ENCODE peak calls at places on chromosomes 2 and 18, in ten cellular contexts. D is AG09309, X is foreskin fibroblast, P is A549, L is GM13977, M is cardiac muscle cell, Q is prostate gland, I is HCT116, F is transverse colon, S is Calu3. C is an unnamed sample.

GRCh38 chr2:241629762-241630435 is 7.1 kb downstream of the THAP4 start:
- DNase-seq in D (no peak), X (peak), P (no peak), L (no peak), M (no peak), Q (no peak), I (no peak), F (no peak), S (no peak), C (no peak)

GRCh38 chr2:16412321-16413030 is 253.2 kb downstream of the CYRIA start:
- DNase-seq in D (no peak), X (no peak), P (no peak), L (no peak), M (no peak), Q (no peak), I (no peak), F (no peak), S (no peak), C (no peak)

GRCh38 chr18:75529394-75529793 is 101.9 kb upstream of the SMIM21 start:
- DNase-seq in D (no peak), X (no peak), P (no peak), L (no peak), M (no peak), Q (no peak), I (no peak), F (no peak), S (no peak), C (no peak)

GRCh38 chr2:101734511-101735165 is 37.1 kb downstream of the MAP4K4 start:
- DNase-seq in D (no peak), X (no peak), P (no peak), L (no peak), M (no peak), Q (no peak), I (no peak), F (no peak), S (no peak), C (no peak)

GRCh38 chr2:27921424-27921823 is 30.9 kb downstream of the BABAM2 start:
- DNase-seq in D (no peak), X (no peak), P (no peak), L (no peak), M (no peak), Q (no peak), I (no peak), F (no peak), S (no peak), C (no peak)

GRCh38 chr2:43268066-43268971 is 41.9 kb upstream of the ZFP36L2 start:
- DNase-seq in D (no peak), X (no peak), P (no peak), L (no peak), M (no peak), Q (no peak), I (no peak), F (no peak), S (no peak), C (no peak)

GRCh38 chr2:11574176-11575046 is 40.6 kb downstream of the GREB1 start:
- DNase-seq in D (no peak), X (no peak), P (no peak), L (no peak), M (no peak), Q (no peak), I (no peak), F (no peak), S (no peak), C (no peak)

GRCh38 chr2:118856978-118857676 is 9.7 kb upstream of the EN1 start:
- DNase-seq in D (no peak), X (peak), P (no peak), L (peak), M (no peak), Q (no peak), I (no peak), F (no peak), S (no peak), C (no peak)

GRCh38 chr2:237235383-237236095 is 149.8 kb downstream of the COPS8 start:
- DNase-seq in D (no peak), X (peak), P (no peak), L (no peak), M (no peak), Q (peak), I (no peak), F (peak), S (no peak), C (no peak)

GRCh38 chr2:80822999-80823398 is 518.4 kb upstream of the LRRTM1 start:
- DNase-seq in D (no peak), X (no peak), P (no peak), L (no peak), M (peak), Q (no peak), I (no peak), F (no peak), S (no peak), C (no peak)

GRCh38 chr2:232878855-232879617 is 9.0 kb downstream of the SNORC start:
- DNase-seq in D (no peak), X (no peak), P (no peak), L (no peak), M (no peak), Q (no peak), I (no peak), F (no peak), S (no peak), C (no peak)

GRCh38 chr2:19505199-19506136 is 147.0 kb upstream of the OSR1 start:
- DNase-seq in D (no peak), X (no peak), P (no peak), L (no peak), M (no peak), Q (no peak), I (no peak), F (no peak), S (no peak), C (no peak)

GRCh38 chr2:69685321-69686048 is 41.9 kb upstream of the AAK1 start:
- DNase-seq in D (no peak), X (peak), P (peak), L (no peak), M (no peak), Q (peak), I (no peak), F (no peak), S (peak), C (no peak)

GRCh38 chr2:180196419-180196977 is 189.4 kb upstream of the CWC22 start:
- DNase-seq in D (no peak), X (peak), P (no peak), L (no peak), M (no peak), Q (no peak), I (no peak), F (no peak), S (no peak), C (no peak)

GRCh38 chr2:240300840-240301239 is 134.6 kb upstream of the GPC1 start:
- DNase-seq in D (no peak), X (no peak), P (no peak), L (no peak), M (no peak), Q (no peak), I (no peak), F (no peak), S (no peak), C (no peak)

DNA sequence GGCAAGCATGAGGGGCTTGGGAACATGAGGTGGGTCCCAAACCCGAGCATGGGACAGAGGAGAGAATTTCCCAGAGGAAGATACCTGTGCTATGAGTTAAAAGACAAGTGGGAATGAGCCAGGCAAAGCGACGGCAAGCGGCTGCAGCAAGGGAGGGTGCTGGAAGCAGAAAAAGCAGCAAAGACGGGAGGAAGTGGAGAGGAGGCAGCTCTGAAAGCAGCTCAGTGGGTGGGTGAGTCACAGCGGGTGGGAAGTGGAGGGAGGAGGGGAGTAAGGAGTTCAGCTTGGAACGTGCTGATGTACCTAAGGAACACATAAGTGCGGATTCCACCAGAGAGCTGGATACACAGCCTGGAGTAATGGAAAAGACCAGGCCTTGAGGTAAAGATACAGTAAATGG is 41.4 kb downstream of the THUMPD2 start:
- DNase-seq in D (peak), X (peak), P (no peak), L (no peak), M (no peak), Q (no peak), I (no peak), F (no peak), S (no peak), C (no peak)
- TF ChIP-seq CTCF in D (no peak), X (no peak), P (no peak), L (no peak), M (no peak), Q (no peak), I (no peak), F (no peak), S (no peak), C (no peak)

GRCh38 chr2:18262601-18263000 is 297.9 kb downstream of the RDH14 start:
- DNase-seq in D (no peak), X (no peak), P (no peak), L (no peak), M (no peak), Q (no peak), I (no peak), F (no peak), S (no peak), C (no peak)

GRCh38 chr2:18268400-18268799 is 292.1 kb downstream of the RDH14 start:
- DNase-seq in D (no peak), X (peak), P (peak), L (no peak), M (no peak), Q (no peak), I (no peak), F (no peak), S (no peak), C (no peak)

GRCh38 chr2:18265614-18266013 is 294.8 kb downstream of the RDH14 start:
- DNase-seq in D (no peak), X (no peak), P (no peak), L (no peak), M (no peak), Q (no peak), I (no peak), F (no peak), S (no peak), C (no peak)

GRCh38 chr2:18267501-18267900 is 293.0 kb downstream of the RDH14 start:
- DNase-seq in D (no peak), X (peak), P (peak), L (no peak), M (no peak), Q (no peak), I (no peak), F (no peak), S (no peak), C (no peak)

GRCh38 chr2:18266188-18266587 is 294.3 kb downstream of the RDH14 start:
- DNase-seq in D (no peak), X (no peak), P (no peak), L (no peak), M (no peak), Q (no peak), I (no peak), F (no peak), S (no peak), C (no peak)
- TF ChIP-seq CTCF in D (peak), X (peak), P (no peak), L (no peak), M (peak), Q (no peak), I (peak), F (no peak), S (peak), C (peak)

GRCh38 chr18:74337155-74337911 is 21.7 kb downstream of the C18orf63 start:
- DNase-seq in D (no peak), X (no peak), P (no peak), L (no peak), M (no peak), Q (no peak), I (no peak), F (no peak), S (no peak), C (no peak)
- TF ChIP-seq CTCF in D (no peak), X (no peak), P (no peak), L (no peak), M (no peak), Q (no peak), I (no peak), F (no peak), S (no peak), C (no peak)

GRCh38 chr18:12088731-12089375 is 4.8 kb upstream of the ANKRD62 start:
- DNase-seq in D (no peak), X (no peak), P (no peak), L (no peak), M (no peak), Q (no peak), I (no peak), F (no peak), S (no peak), C (no peak)

GRCh38 chr18:12091742-12092141 is 1.9 kb upstream of the ANKRD62 start:
- DNase-seq in D (no peak), X (no peak), P (no peak), L (no peak), M (no peak), Q (no peak), I (no peak), F (no peak), S (no peak), C (no peak)

GRCh38 chr18:12093520-12094257 is at the start of gene ANKRD62:
- DNase-seq in D (no peak), X (no peak), P (no peak), L (no peak), M (no peak), Q (no peak), I (no peak), F (no peak), S (no peak), C (no peak)

GRCh38 chr18:12088096-12088495 is 5.5 kb upstream of the ANKRD62 start:
- DNase-seq in D (no peak), X (no peak), P (no peak), L (no peak), M (no peak), Q (no peak), I (no peak), F (no peak), S (no peak), C (no peak)

DNA sequence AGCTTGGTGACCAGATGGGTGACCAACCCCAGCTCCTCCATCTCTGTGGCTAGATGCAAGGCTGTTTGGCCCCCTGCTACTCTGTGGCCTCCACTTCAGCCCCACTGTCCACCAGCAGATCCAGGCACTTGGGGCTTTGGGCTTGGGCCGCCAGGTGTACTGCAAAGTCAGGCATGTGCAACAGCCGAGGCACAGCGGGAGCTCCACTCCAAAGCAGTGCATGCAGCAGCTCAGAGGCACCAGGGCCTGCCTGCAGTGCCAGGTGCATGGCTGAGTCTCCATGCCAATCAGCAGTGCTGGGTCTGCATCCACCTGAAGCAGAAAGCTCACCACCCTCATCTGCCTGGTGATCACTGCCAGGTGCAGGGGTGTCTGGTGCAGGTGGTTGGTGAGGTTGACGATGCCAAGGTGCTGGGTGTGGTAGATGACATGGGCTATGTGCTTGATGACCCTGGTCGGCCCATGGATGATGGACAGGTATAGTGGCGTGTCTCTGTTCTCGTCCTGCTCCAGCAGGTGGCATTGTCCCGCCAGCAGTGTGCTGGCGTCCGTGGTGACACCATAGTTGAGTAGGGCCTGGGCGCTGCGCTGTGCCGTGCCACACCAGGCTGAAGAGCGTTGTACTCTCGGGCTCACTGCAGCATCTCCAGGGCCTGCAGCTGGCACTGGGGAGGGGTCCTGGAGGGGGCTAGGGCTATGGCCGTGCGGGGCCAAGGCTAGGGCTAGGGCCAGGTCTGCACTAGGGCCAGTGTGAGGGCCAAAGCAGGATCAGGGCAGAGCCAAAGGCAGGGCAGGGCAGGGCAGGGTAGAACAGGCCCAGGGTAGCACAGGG is 1.0 kb upstream of the ANKRD62 start:
- DNase-seq in D (no peak), X (no peak), P (peak), L (peak), M (peak), Q (no peak), I (peak), F (peak), S (peak), C (peak)
- TF ChIP-seq CTCF in D (no peak), X (no peak), P (peak), L (peak), M (no peak), Q (peak), I (peak), F (peak), S (peak), C (no peak)

GRCh38 chr18:54641734-54642133 is 50.7 kb downstream of the DYNAP start:
- DNase-seq in D (no peak), X (no peak), P (no peak), L (no peak), M (no peak), Q (no peak), I (no peak), F (no peak), S (no peak), C (no peak)

DNA sequence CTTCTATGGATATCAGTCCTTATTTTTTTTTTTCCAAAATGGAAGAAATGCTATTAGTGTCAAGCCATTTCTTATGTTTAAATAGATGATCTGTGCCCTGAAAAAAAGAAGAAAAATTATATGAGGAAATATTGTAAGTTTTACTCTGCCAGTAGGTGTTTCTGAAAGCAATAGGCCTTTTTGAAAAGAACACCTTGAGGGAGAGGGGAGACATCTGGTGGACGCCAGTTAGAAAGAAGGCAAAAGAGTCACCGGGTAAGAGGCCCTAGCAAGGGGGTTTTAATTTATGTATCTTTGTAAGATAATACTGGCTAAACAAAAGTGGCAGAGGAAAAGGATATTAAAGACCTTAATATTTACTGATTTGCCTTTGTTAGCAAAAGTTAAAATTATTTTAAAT is 56.1 kb downstream of the DYNAP start:
- DNase-seq in D (no peak), X (peak), P (peak), L (peak), M (peak), Q (peak), I (peak), F (peak), S (peak), C (peak)
- TF ChIP-seq CTCF in D (peak), X (no peak), P (peak), L (peak), M (peak), Q (peak), I (peak), F (no peak), S (peak), C (peak)

GRCh38 chr2:145638675-145639074 is 1118.8 kb upstream of the ZEB2 start:
- DNase-seq in D (no peak), X (no peak), P (no peak), L (peak), M (no peak), Q (no peak), I (no peak), F (no peak), S (peak), C (peak)
- TF ChIP-seq CTCF in D (no peak), X (no peak), P (no peak), L (no peak), M (no peak), Q (no peak), I (peak), F (no peak), S (no peak), C (peak)

DNA sequence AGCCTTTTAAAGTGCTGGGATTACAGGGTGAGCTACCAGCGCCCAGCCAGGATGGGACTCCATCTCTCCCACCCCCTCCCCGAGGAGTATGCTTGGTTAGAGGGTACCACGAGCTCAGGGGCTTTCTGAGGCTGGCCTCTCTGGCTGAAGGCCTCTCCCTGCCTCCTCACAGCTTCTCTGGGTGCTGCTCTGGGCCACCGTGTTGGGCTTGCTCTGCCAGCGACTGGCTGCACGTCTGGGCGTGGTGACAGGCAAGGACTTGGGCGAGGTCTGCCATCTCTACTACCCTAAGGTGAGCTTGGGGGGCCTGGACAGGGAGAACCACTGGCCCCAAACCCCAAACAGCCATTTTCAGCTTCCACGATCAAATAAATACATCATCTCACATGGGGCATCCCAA is 2.9 kb downstream of the SLC11A1 start:
- DNase-seq in D (no peak), X (no peak), P (no peak), L (no peak), M (no peak), Q (no peak), I (no peak), F (no peak), S (no peak), C (no peak)
- TF ChIP-seq CTCF in D (no peak), X (no peak), P (no peak), L (no peak), M (no peak), Q (no peak), I (no peak), F (no peak), S (no peak), C (no peak)